ENCODE peak calls at places on chromosomes 12 and 14, in six cellular contexts. B, M, E, P, J and Q are unnamed samples.
A peak's percentile ranks its signal among the peaks of the same experiment; 100 is the strongest.

GRCh38 chr12:93853698-93854478 is 176.7 kb downstream of the CRADD start:
- DNase-seq in B (no peak), J (no peak), P (no peak), M (no peak), E (no peak), Q (no peak)

GRCh38 chr12:64181504-64182291 is 40.4 kb downstream of the KICS2 start:
- DNase-seq in P (peak; percentile 99), M (no peak), J (peak; percentile 92), B (peak; percentile 99), E (peak; percentile 88), Q (peak; percentile 98)

GRCh38 chr12:45696049-45696448 is 33.5 kb upstream of the ARID2 start:
- DNase-seq in M (no peak), E (no peak), J (no peak), P (no peak), B (no peak), Q (no peak)

GRCh38 chr14:24398298-24398942 is 383 bp upstream of the NYNRIN start:
- DNase-seq in E (no peak), P (no peak), M (no peak), J (peak; percentile 80), B (no peak), Q (no peak)

GRCh38 chr14:26204954-26205479 is 392.8 kb downstream of the NOVA1 start:
- DNase-seq in M (no peak), E (no peak), P (no peak), B (peak; percentile 18), J (peak; percentile 49), Q (no peak)

GRCh38 chr12:116687888-116688287 is 50.0 kb downstream of the SPRING1 start:
- DNase-seq in M (peak; percentile 46), J (peak; percentile 26), E (no peak), P (no peak), B (peak; percentile 43), Q (no peak)

GRCh38 chr14:101120636-101121398 is 217.3 kb upstream of the RTL1 start:
- DNase-seq in E (no peak), P (no peak), B (no peak), M (no peak), J (no peak), Q (no peak)

GRCh38 chr12:563250-563781 is 99.9 kb downstream of the NINJ2 start:
- DNase-seq in E (no peak), P (no peak), B (no peak), M (no peak), J (no peak), Q (peak; percentile 18)

GRCh38 chr12:57621497-57622292 is 10.5 kb downstream of the ARHGEF25 start:
- DNase-seq in M (peak; percentile 83), P (peak; percentile 4), J (peak; percentile 38), E (no peak), B (peak; percentile 16), Q (no peak)

GRCh38 chr12:132049876-132050275 is 94.2 kb downstream of the DDX51 start:
- DNase-seq in B (no peak), E (no peak), M (no peak), P (no peak), J (no peak), Q (no peak)

GRCh38 chr14:61749867-61750266 is 12.4 kb upstream of the SNAPC1 start:
- DNase-seq in B (no peak), E (no peak), M (no peak), J (peak; percentile 21), P (no peak), Q (no peak)

GRCh38 chr14:90381999-90382451 is 14.8 kb upstream of the CALM1 start:
- DNase-seq in B (peak; percentile 12), J (peak; percentile 26), P (no peak), M (no peak), E (no peak), Q (no peak)

GRCh38 chr14:69191340-69192111 is at the start of gene EXD2:
- DNase-seq in P (peak; percentile 60), M (peak; percentile 91), E (peak; percentile 27), J (peak; percentile 82), B (peak; percentile 77), Q (peak; percentile 92)

GRCh38 chr14:69190191-69190590 is 1.1 kb upstream of the EXD2 start:
- DNase-seq in B (no peak), P (no peak), M (no peak), E (no peak), J (no peak), Q (no peak)
- TF ChIP-seq CTCF in B (no peak), P (no peak), M (no peak), E (no peak), J (no peak), Q (no peak)

GRCh38 chr12:47876404-47876960 is 28.3 kb downstream of the VDR start:
- DNase-seq in M (no peak), P (peak; percentile 50), E (no peak), J (no peak), B (no peak), Q (peak; percentile 93)
- TF ChIP-seq CTCF in M (no peak), P (no peak), E (no peak), J (no peak), B (no peak), Q (peak; percentile 23)

GRCh38 chr12:2733493-2734252 is 61.1 kb upstream of the FKBP4 start:
- DNase-seq in E (no peak), P (no peak), M (no peak), J (no peak), B (no peak), Q (no peak)
- TF ChIP-seq CTCF in E (peak; percentile 5), P (peak; percentile 14), M (no peak), J (no peak), B (no peak), Q (no peak)

DNA sequence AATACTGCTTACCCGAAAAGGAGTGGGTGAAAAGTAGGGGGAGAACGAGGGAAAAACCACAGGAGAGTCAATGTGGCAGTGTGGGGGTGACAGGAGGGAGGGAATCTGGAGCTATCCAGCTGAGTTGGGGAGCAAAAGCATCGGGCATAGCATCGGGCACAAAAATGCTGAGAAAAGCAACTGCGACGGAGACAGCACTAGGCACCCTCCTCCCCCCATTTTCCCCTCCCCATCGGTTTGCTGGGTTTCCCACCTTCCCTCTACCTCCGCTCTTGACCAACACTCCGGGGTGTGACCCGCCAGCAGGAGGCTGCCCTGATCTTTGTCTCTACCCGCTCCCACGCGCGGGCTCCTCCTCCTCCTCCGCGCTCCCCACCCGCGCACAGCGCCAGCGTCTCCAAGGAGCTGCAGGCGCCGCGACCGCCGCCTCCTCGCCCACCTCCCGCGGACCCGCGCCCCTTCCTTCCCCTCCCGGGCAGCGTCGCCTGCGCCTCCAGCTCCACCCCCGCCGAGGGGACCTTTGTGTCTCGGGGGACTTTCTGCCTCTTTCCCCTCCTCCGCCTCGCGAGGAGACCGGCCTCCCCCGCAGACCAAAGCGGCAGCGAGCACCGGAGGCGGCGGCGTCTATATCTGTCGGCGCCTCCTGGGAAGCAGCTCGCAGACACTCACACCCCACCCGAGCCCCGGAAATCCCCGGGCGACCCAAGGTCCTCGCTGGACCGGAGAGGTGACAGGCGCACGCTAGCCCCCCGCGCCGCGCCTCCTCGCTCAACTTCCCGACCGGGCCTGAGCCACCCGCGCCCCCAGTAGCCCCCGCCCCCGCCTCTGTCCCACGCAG is 939 bp downstream of the CDK17 start:
- DNase-seq in E (no peak), P (peak; percentile 50), M (peak; percentile 82), B (peak; percentile 75), J (peak; percentile 83), Q (peak; percentile 61)
- TF ChIP-seq CTCF in E (peak; percentile 28), P (peak; percentile 63), M (no peak), B (peak; percentile 15), J (peak; percentile 18), Q (peak; percentile 36)